ENCODE peak calls at places on chromosomes 5 and 9, in seven cellular contexts. C is ecto neural progenitor cell, E is WTC11, M is iPS DF 6.9, B is A549, O is Daoy, U is neural crest cell. H is an unnamed sample.

GRCh38 chr9:37967272-37967581 is 63.3 kb upstream of the SLC25A51 start:
- DNase-seq in C (no peak), E (no peak), M (no peak), B (no peak), O (no peak), U (no peak), H (no peak)

GRCh38 chr5:129413570-129413969 is 46.5 kb upstream of the ADAMTS19 start:
- DNase-seq in C (no peak), E (no peak), M (no peak), B (no peak), O (no peak), U (no peak), H (no peak)

GRCh38 chr5:18220631-18221030 is 586.4 kb downstream of the TAF11L14 start:
- DNase-seq in C (no peak), E (no peak), M (no peak), B (no peak), O (peak), U (no peak), H (no peak)

GRCh38 chr9:110844121-110844520 is 175.5 kb downstream of the MUSK start:
- DNase-seq in C (no peak), E (no peak), M (no peak), B (no peak), O (no peak), U (no peak), H (no peak)

GRCh38 chr5:41707853-41708603 is 162.2 kb downstream of the OXCT1 start:
- DNase-seq in C (no peak), E (peak), M (peak), B (peak), O (no peak), U (no peak), H (peak)

GRCh38 chr5:67306997-67307580 is 110.5 kb upstream of the CD180 start:
- DNase-seq in C (no peak), E (no peak), M (no peak), B (no peak), O (no peak), U (no peak), H (no peak)

GRCh38 chr9:124377985-124378384 is 37.3 kb downstream of the PSMB7 start:
- DNase-seq in C (no peak), E (no peak), M (no peak), B (no peak), O (no peak), U (no peak), H (no peak)

GRCh38 chr5:179185256-179186091 is 125.3 kb downstream of the ZNF354C start:
- DNase-seq in C (no peak), E (no peak), M (no peak), B (no peak), O (no peak), U (no peak), H (no peak)

GRCh38 chr9:83934569-83935275 is 13.5 kb upstream of the KIF27 start:
- DNase-seq in C (no peak), E (no peak), M (no peak), B (no peak), O (peak), U (no peak), H (no peak)

GRCh38 chr5:172553838-172554344 is 87.2 kb upstream of the NEURL1B start:
- DNase-seq in C (no peak), E (no peak), M (no peak), B (no peak), O (no peak), U (no peak), H (no peak)

GRCh38 chr5:19690978-19691377 is 297.0 kb downstream of the CDH18 start:
- DNase-seq in C (no peak), E (no peak), M (no peak), B (no peak), O (no peak), U (no peak), H (no peak)

GRCh38 chr9:109586993-109587392 is 88.9 kb upstream of the PTPN3 start:
- DNase-seq in C (no peak), E (no peak), M (no peak), B (no peak), O (no peak), U (no peak), H (no peak)

GRCh38 chr9:5712651-5713360 is 83.9 kb downstream of the RIC1 start:
- DNase-seq in C (no peak), E (no peak), M (no peak), B (no peak), O (no peak), U (no peak), H (no peak)

GRCh38 chr5:115558388-115558956 is 13.9 kb upstream of the FEM1C start:
- DNase-seq in C (no peak), E (no peak), M (no peak), B (no peak), O (no peak), U (no peak), H (no peak)

GRCh38 chr5:53095931-53096525 is 13.5 kb downstream of the MOCS2 start:
- DNase-seq in C (peak), E (peak), M (peak), B (peak), O (peak), U (peak), H (peak)

GRCh38 chr5:178467261-178468195 is 122.7 kb downstream of the COL23A1 start:
- DNase-seq in C (peak), E (no peak), M (no peak), B (no peak), O (peak), U (no peak), H (no peak)

GRCh38 chr5:685262-686171 is 7.6 kb downstream of the TPPP start:
- DNase-seq in C (peak), E (no peak), M (no peak), B (no peak), O (peak), U (no peak), H (no peak)